ENCODE peak calls at places on chromosomes 16 and 17, in five cellular contexts. One of them, this sample, is unnamed.

GRCh38 chr16:48687421-48688038 is 77.5 kb upstream of the N4BP1 start:
- DNase-seq in effector memory CD4-positive, alpha-beta T cell: no peak
- DNase-seq in cardiac muscle cell: peak; percentile 82
- DNase-seq in IMR-90: peak; percentile 67
- DNase-seq in K562: peak; percentile 81
- DNase-seq in this sample: peak; percentile 82

GRCh38 chr16:75252049-75252864 is 833 bp upstream of the BCAR1 start:
- DNase-seq in effector memory CD4-positive, alpha-beta T cell: no peak
- DNase-seq in cardiac muscle cell: no peak
- DNase-seq in IMR-90: no peak
- DNase-seq in K562: no peak
- DNase-seq in this sample: no peak

GRCh38 chr16:59060212-59060611 is 326.1 kb upstream of the GOT2 start:
- DNase-seq in effector memory CD4-positive, alpha-beta T cell: no peak
- DNase-seq in cardiac muscle cell: no peak
- DNase-seq in IMR-90: peak; percentile 84
- DNase-seq in K562: no peak
- DNase-seq in this sample: no peak

GRCh38 chr16:60741810-60742209 is 1294.4 kb downstream of the CDH8 start:
- DNase-seq in effector memory CD4-positive, alpha-beta T cell: no peak
- DNase-seq in cardiac muscle cell: no peak
- DNase-seq in IMR-90: no peak
- DNase-seq in K562: no peak
- DNase-seq in this sample: no peak

GRCh38 chr16:896261-897199 is 74.3 kb downstream of the LMF1 start:
- DNase-seq in effector memory CD4-positive, alpha-beta T cell: no peak
- DNase-seq in cardiac muscle cell: no peak
- DNase-seq in IMR-90: no peak
- DNase-seq in K562: no peak
- DNase-seq in this sample: no peak

GRCh38 chr17:65183736-65184135 is 46.6 kb downstream of the RGS9 start:
- DNase-seq in effector memory CD4-positive, alpha-beta T cell: no peak
- DNase-seq in cardiac muscle cell: peak; percentile 40
- DNase-seq in IMR-90: peak; percentile 70
- DNase-seq in K562: no peak
- DNase-seq in this sample: peak; percentile 53

GRCh38 chr17:8430966-8431365 is 4.7 kb upstream of the NDEL1 start:
- DNase-seq in effector memory CD4-positive, alpha-beta T cell: no peak
- DNase-seq in cardiac muscle cell: no peak
- DNase-seq in IMR-90: peak; percentile 22
- DNase-seq in K562: no peak
- DNase-seq in this sample: peak; percentile 9

GRCh38 chr16:71499775-71500364 is 10.7 kb upstream of the ZNF19 start:
- DNase-seq in effector memory CD4-positive, alpha-beta T cell: no peak
- DNase-seq in cardiac muscle cell: peak; percentile 66
- DNase-seq in IMR-90: peak; percentile 66
- DNase-seq in K562: peak; percentile 72
- DNase-seq in this sample: peak; percentile 67

GRCh38 chr17:15480209-15480608 is 12.8 kb upstream of the CDRT4 start:
- DNase-seq in effector memory CD4-positive, alpha-beta T cell: no peak
- DNase-seq in cardiac muscle cell: no peak
- DNase-seq in IMR-90: no peak
- DNase-seq in K562: no peak
- DNase-seq in this sample: no peak

GRCh38 chr17:18044609-18045008 is 5.4 kb downstream of the GID4 start:
- DNase-seq in effector memory CD4-positive, alpha-beta T cell: no peak
- DNase-seq in cardiac muscle cell: no peak
- DNase-seq in IMR-90: no peak
- DNase-seq in K562: no peak
- DNase-seq in this sample: no peak

GRCh38 chr16:3726021-3726687 is 8.8 kb upstream of the TRAP1 start:
- DNase-seq in effector memory CD4-positive, alpha-beta T cell: no peak
- DNase-seq in cardiac muscle cell: no peak
- DNase-seq in IMR-90: no peak
- DNase-seq in K562: no peak
- DNase-seq in this sample: no peak
- H3K27ac ChIP-seq in effector memory CD4-positive, alpha-beta T cell: no peak overlapping the region
- H3K27ac ChIP-seq in cardiac muscle cell: peak overlapping the region; percentile 21
- H3K27ac ChIP-seq in IMR-90: no peak overlapping the region
- H3K27ac ChIP-seq in K562: no peak overlapping the region
- H3K27ac ChIP-seq in this sample: no peak overlapping the region

GRCh38 chr17:81558941-81559806 is 7.0 kb upstream of the FAAP100 start:
- DNase-seq in effector memory CD4-positive, alpha-beta T cell: no peak
- DNase-seq in cardiac muscle cell: no peak
- DNase-seq in IMR-90: no peak
- DNase-seq in K562: no peak
- DNase-seq in this sample: peak; percentile 83
- H3K4me1 ChIP-seq in effector memory CD4-positive, alpha-beta T cell: no peaks in the 10 kb centered on the region
- H3K4me1 ChIP-seq in cardiac muscle cell: peaks cover 26% of the 10 kb centered on the region
- H3K4me1 ChIP-seq in IMR-90: peaks cover 10% of the 10 kb centered on the region
- H3K4me1 ChIP-seq in K562: peaks cover 10% of the 10 kb centered on the region
- H3K4me1 ChIP-seq in this sample: peaks cover 32% of the 10 kb centered on the region

DNA sequence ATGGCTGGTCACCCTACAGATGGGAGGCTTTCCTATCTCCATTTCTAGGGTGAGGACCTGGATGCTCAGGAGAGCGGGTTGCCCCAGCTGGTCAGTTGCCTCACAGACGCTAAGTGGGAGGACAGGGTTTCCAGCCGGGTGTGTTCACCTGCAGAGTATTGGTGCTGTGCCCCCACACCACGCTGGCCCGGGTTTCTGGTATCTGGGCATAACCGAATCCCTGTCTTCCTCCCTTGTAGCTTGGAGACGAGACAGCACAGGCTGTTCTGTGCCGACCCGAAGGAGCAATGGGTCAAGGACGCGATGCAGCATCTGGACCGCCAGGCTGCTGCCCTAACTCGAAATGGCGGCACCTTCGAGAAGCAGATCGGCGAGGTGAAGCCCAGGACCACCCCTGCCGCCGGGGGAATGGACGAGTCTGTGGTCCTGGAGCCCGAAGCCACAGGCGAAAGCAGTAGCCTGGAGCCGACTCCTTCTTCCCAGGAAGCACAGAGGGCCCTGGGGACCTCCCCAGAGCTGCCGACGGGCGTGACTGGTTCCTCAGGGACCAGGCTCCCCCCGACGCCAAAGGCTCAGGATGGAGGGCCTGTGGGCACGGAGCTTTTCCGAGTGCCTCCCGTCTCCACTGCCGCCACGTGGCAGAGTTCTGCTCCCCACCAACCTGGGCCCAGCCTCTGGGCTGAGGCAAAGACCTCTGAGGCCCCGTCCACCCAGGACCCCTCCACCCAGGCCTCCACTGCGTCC is 9.7 kb downstream of the CX3CL1 start:
- DNase-seq in effector memory CD4-positive, alpha-beta T cell: no peak
- DNase-seq in cardiac muscle cell: no peak
- DNase-seq in IMR-90: no peak
- DNase-seq in K562: no peak
- DNase-seq in this sample: no peak
- H3K27ac ChIP-seq in effector memory CD4-positive, alpha-beta T cell: no peak overlapping the region
- H3K27ac ChIP-seq in cardiac muscle cell: no peak overlapping the region
- H3K27ac ChIP-seq in IMR-90: no peak overlapping the region
- H3K27ac ChIP-seq in K562: no peak overlapping the region
- H3K27ac ChIP-seq in this sample: no peak overlapping the region

DNA sequence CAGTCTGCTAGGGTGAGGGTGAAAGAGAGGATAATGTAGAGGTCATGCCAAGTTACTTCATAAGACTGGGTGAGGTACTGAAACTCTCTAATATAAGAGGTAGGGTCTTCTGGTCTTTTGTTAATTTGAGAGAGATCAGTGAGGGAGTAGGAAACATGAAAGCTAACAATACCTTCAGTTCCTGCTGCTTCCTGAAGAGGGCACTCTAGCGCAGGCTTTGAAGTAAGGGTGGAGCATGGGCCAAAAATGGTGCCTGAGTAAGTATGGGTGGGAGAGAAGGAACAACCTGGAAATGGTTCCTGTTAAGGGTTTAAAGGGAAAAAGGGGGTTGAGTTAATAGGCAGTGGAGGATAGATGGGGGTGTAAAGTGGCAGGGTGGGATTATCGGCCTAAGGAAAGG is 2449.5 kb downstream of the TP53TG3F start:
- DNase-seq in effector memory CD4-positive, alpha-beta T cell: no peak
- DNase-seq in cardiac muscle cell: no peak
- DNase-seq in IMR-90: no peak
- DNase-seq in K562: peak; percentile 27
- DNase-seq in this sample: peak; percentile 1
- H3K4me1 ChIP-seq in effector memory CD4-positive, alpha-beta T cell: no peaks in the 10 kb centered on the region
- H3K4me1 ChIP-seq in cardiac muscle cell: no peaks in the 10 kb centered on the region
- H3K4me1 ChIP-seq in IMR-90: no peaks in the 10 kb centered on the region
- H3K4me1 ChIP-seq in K562: no peaks in the 10 kb centered on the region
- H3K4me1 ChIP-seq in this sample: no peaks in the 10 kb centered on the region

GRCh38 chr17:74641949-74642298 is 18.4 kb upstream of the CD300E start:
- DNase-seq in effector memory CD4-positive, alpha-beta T cell: no peak
- DNase-seq in cardiac muscle cell: no peak
- DNase-seq in IMR-90: no peak
- DNase-seq in K562: no peak
- DNase-seq in this sample: no peak
- H3K27ac ChIP-seq in effector memory CD4-positive, alpha-beta T cell: no peak overlapping the region
- H3K27ac ChIP-seq in cardiac muscle cell: no peak overlapping the region
- H3K27ac ChIP-seq in IMR-90: no peak overlapping the region
- H3K27ac ChIP-seq in K562: no peak overlapping the region
- H3K27ac ChIP-seq in this sample: no peak overlapping the region

GRCh38 chr17:31494259-31495048 is 103.0 kb downstream of the RAB11FIP4 start:
- DNase-seq in effector memory CD4-positive, alpha-beta T cell: peak; percentile 56
- DNase-seq in cardiac muscle cell: no peak
- DNase-seq in IMR-90: no peak
- DNase-seq in K562: no peak
- DNase-seq in this sample: no peak
- H3K4me1 ChIP-seq in effector memory CD4-positive, alpha-beta T cell: peaks cover 75% of the 10 kb centered on the region
- H3K4me1 ChIP-seq in cardiac muscle cell: peaks cover 21% of the 10 kb centered on the region
- H3K4me1 ChIP-seq in IMR-90: no peaks in the 10 kb centered on the region
- H3K4me1 ChIP-seq in K562: peaks cover 66% of the 10 kb centered on the region
- H3K4me1 ChIP-seq in this sample: no peaks in the 10 kb centered on the region

GRCh38 chr16:2029350-2029749 is 2.6 kb downstream of the NHERF2 start:
- DNase-seq in effector memory CD4-positive, alpha-beta T cell: no peak
- DNase-seq in cardiac muscle cell: no peak
- DNase-seq in IMR-90: no peak
- DNase-seq in K562: no peak
- DNase-seq in this sample: no peak

GRCh38 chr16:2026461-2027023 is at the start of gene NHERF2:
- DNase-seq in effector memory CD4-positive, alpha-beta T cell: no peak
- DNase-seq in cardiac muscle cell: peak; percentile 61
- DNase-seq in IMR-90: no peak
- DNase-seq in K562: peak; percentile 59
- DNase-seq in this sample: peak; percentile 55

GRCh38 chr16:2027024-2028010 is 615 bp downstream of the NHERF2 start:
- DNase-seq in effector memory CD4-positive, alpha-beta T cell: no peak
- DNase-seq in cardiac muscle cell: no peak
- DNase-seq in IMR-90: peak; percentile 59
- DNase-seq in K562: no peak
- DNase-seq in this sample: no peak

GRCh38 chr16:2028620-2029220 is 2.0 kb downstream of the NHERF2 start:
- DNase-seq in effector memory CD4-positive, alpha-beta T cell: no peak
- DNase-seq in cardiac muscle cell: no peak
- DNase-seq in IMR-90: no peak
- DNase-seq in K562: no peak
- DNase-seq in this sample: no peak

DNA sequence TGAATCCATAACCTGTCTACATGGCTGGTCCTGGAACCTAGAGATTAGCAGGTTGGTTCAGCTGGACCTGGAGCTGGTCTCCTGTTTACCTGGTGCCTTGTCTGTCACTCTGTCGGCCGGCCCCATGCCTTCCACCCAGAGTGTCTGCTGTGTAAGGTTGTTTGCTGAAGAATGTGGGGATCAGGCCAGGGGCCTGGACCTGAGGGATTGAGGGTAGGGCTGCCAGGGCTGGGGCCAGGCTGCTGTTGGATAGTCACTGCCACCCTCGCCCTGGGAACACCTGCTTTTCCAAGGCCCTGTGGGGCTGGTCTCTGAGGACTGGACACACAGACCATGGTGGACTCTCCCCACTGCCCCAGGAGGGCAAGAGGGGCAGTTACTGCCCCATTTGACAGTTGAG is 1.4 kb downstream of the NHERF2 start:
- DNase-seq in effector memory CD4-positive, alpha-beta T cell: no peak
- DNase-seq in cardiac muscle cell: no peak
- DNase-seq in IMR-90: no peak
- DNase-seq in K562: no peak
- DNase-seq in this sample: no peak
- H3K27ac ChIP-seq in effector memory CD4-positive, alpha-beta T cell: no peak overlapping the region
- H3K27ac ChIP-seq in cardiac muscle cell: no peak overlapping the region
- H3K27ac ChIP-seq in IMR-90: peak overlapping the region; percentile 31
- H3K27ac ChIP-seq in K562: no peak overlapping the region
- H3K27ac ChIP-seq in this sample: no peak overlapping the region